ENCODE peak calls at places on chromosomes 2 and 18, in ten cellular contexts. O, W, S, V, E, U, X, K, M and C are unnamed samples.

GRCh38 chr2:148617219-148617618 is 27.3 kb upstream of the EPC2 start:
- DNase-seq in X (no peak), S (no peak), O (no peak), M (no peak), K (no peak), U (no peak), V (no peak), W (no peak), E (no peak), C (no peak)

GRCh38 chr2:84874381-84875212 is 6.3 kb downstream of the TRABD2A start:
- DNase-seq in X (no peak), W (peak; percentile 80), O (no peak), U (no peak), M (peak; percentile 23), V (no peak), S (no peak), E (no peak), K (no peak), C (no peak)

GRCh38 chr18:28150925-28151324 is 26.0 kb downstream of the CDH2 start:
- DNase-seq in S (no peak), W (no peak), M (no peak), V (no peak), U (no peak), O (no peak), X (no peak), E (no peak), K (no peak), C (no peak)

GRCh38 chr2:143564419-143564818 is 435.2 kb downstream of the ARHGAP15 start:
- DNase-seq in S (no peak), M (no peak), U (no peak), K (no peak), X (no peak), V (no peak), O (no peak), E (no peak), W (no peak), C (no peak)

GRCh38 chr2:220513573-220514288 is 886.3 kb downstream of the SLC4A3 start:
- DNase-seq in S (no peak), W (peak; percentile 20), U (no peak), M (peak; percentile 33), X (no peak), V (no peak), O (no peak), K (no peak), E (no peak), C (no peak)

GRCh38 chr18:45054595-45054994 is 373.9 kb downstream of the SETBP1 start:
- DNase-seq in K (no peak), S (no peak), O (no peak), E (no peak), X (no peak), M (no peak), W (no peak), U (no peak), V (no peak), C (no peak)

GRCh38 chr2:236049981-236050380 is 118.2 kb downstream of the GBX2 start:
- DNase-seq in O (no peak), U (no peak), W (no peak), K (no peak), S (no peak), V (no peak), E (no peak), M (no peak), X (no peak), C (no peak)

GRCh38 chr2:5696351-5696740 is 4.2 kb downstream of the SOX11 start:
- DNase-seq in E (no peak), O (no peak), K (no peak), S (no peak), V (peak; percentile 10), M (no peak), W (peak; percentile 27), U (no peak), X (no peak), C (no peak)

GRCh38 chr2:165239826-165240618 is 808 bp downstream of the SCN2A start:
- DNase-seq in X (no peak), O (no peak), S (no peak), W (no peak), U (no peak), E (no peak), V (no peak), K (no peak), M (no peak), C (no peak)

GRCh38 chr2:165238295-165238694 is 919 bp upstream of the SCN2A start:
- DNase-seq in W (peak; percentile 16), S (no peak), K (no peak), X (no peak), M (peak; percentile 4), V (peak; percentile 23), E (peak; percentile 4), U (no peak), O (no peak), C (no peak)

GRCh38 chr2:165240927-165241326 is 1.7 kb downstream of the SCN2A start:
- DNase-seq in E (no peak), W (no peak), U (no peak), O (no peak), M (no peak), X (no peak), K (no peak), V (no peak), S (no peak), C (no peak)

GRCh38 chr2:165239230-165239629 is at the start of gene SCN2A:
- DNase-seq in S (no peak), W (peak; percentile 49), O (no peak), V (peak; percentile 70), K (no peak), M (peak; percentile 35), E (no peak), U (no peak), X (no peak), C (no peak)

GRCh38 chr2:165237056-165237455 is 2.2 kb upstream of the SCN2A start:
- DNase-seq in K (no peak), M (no peak), U (no peak), E (no peak), S (no peak), W (no peak), O (no peak), X (no peak), V (no peak), C (no peak)
- H3K4me1 ChIP-seq in K (no peaks in the 10 kb centered on the region), M (no peaks in the 10 kb centered on the region), U (no peaks in the 10 kb centered on the region), E (no peaks in the 10 kb centered on the region), S (no peaks in the 10 kb centered on the region), W (no peaks in the 10 kb centered on the region), O (no peaks in the 10 kb centered on the region), X (no peaks in the 10 kb centered on the region), V (no peaks in the 10 kb centered on the region), C (no peaks in the 10 kb centered on the region)

GRCh38 chr2:239670463-239671120 is 269.8 kb upstream of the HDAC4 start:
- DNase-seq in U (no peak), W (no peak), S (no peak), K (no peak), E (no peak), O (no peak), V (no peak), M (no peak), X (no peak), C (no peak)

GRCh38 chr2:239669181-239669898 is 268.5 kb upstream of the HDAC4 start:
- DNase-seq in O (no peak), X (no peak), E (no peak), V (no peak), S (no peak), K (no peak), M (no peak), U (no peak), W (no peak), C (no peak)

GRCh38 chr2:239668651-239669050 is 267.8 kb upstream of the HDAC4 start:
- DNase-seq in M (no peak), V (no peak), K (no peak), W (no peak), X (no peak), O (no peak), U (no peak), E (no peak), S (no peak), C (no peak)

GRCh38 chr2:239671471-239671870 is 270.7 kb upstream of the HDAC4 start:
- DNase-seq in V (no peak), O (no peak), E (no peak), U (no peak), M (no peak), W (no peak), S (no peak), K (no peak), X (no peak), C (no peak)

DNA sequence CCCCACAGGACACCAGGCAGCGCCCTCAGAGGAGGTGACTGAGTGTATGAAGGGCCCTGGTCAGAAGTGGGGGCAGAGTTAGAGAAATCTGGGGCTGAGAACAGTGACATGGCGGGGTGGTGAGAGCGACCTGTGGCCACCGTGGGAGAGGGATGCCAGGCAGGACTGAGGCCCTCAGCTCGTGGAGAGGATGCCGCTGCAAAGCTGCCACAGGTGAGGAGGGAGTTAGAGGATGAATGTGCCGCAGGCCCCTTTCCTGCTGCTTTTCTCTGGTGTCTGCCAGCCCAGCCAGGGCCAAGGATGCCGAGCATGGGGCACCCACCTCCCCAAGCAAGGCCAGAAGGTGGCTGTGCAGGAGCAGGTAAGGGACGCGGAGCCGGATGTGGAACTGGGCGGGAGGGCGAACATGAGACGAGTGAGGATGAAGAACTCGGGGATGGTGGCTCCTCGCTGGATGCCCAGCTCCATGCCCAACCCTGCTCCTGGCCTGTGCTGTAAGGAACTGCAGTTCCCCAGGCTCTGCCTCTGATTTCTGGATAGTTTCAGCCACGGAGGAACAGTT is 269.2 kb upstream of the HDAC4 start:
- DNase-seq in U (no peak), E (no peak), K (no peak), W (no peak), M (no peak), X (no peak), S (no peak), V (no peak), O (no peak), C (no peak)
- H3K4me1 ChIP-seq in U (no peaks in the 10 kb centered on the region), E (no peaks in the 10 kb centered on the region), K (no peaks in the 10 kb centered on the region), W (no peaks in the 10 kb centered on the region), M (no peaks in the 10 kb centered on the region), X (no peaks in the 10 kb centered on the region), S (no peaks in the 10 kb centered on the region), V (no peaks in the 10 kb centered on the region), O (peaks cover 14% of the 10 kb centered on the region), C (no peaks in the 10 kb centered on the region)

GRCh38 chr18:59664329-59664728 is 32.9 kb downstream of the CCBE1 start:
- DNase-seq in K (no peak), M (no peak), S (no peak), V (no peak), W (peak; percentile 54), U (no peak), X (no peak), E (no peak), O (no peak), C (no peak)

GRCh38 chr18:59660976-59661743 is 36.1 kb downstream of the CCBE1 start:
- DNase-seq in V (peak; percentile 88), K (no peak), X (no peak), M (peak; percentile 78), O (no peak), E (no peak), W (peak; percentile 69), S (no peak), U (no peak), C (no peak)

GRCh38 chr18:59665057-59666007 is 31.9 kb downstream of the CCBE1 start:
- DNase-seq in W (peak; percentile 57), K (no peak), O (no peak), V (peak; percentile 67), E (no peak), U (no peak), S (no peak), X (no peak), M (no peak), C (no peak)

GRCh38 chr18:59662008-59662701 is 35.1 kb downstream of the CCBE1 start:
- DNase-seq in O (no peak), U (no peak), W (peak; percentile 72), X (no peak), K (no peak), M (peak; percentile 96), S (no peak), V (peak; percentile 46), E (no peak), C (no peak)

GRCh38 chr18:59663096-59663495 is 34.1 kb downstream of the CCBE1 start:
- DNase-seq in E (no peak), M (peak; percentile 40), X (no peak), K (no peak), O (no peak), S (no peak), V (no peak), U (no peak), W (no peak), C (no peak)
- H3K4me1 ChIP-seq in E (no peaks in the 10 kb centered on the region), M (peaks cover 44% of the 10 kb centered on the region), X (no peaks in the 10 kb centered on the region), K (no peaks in the 10 kb centered on the region), O (no peaks in the 10 kb centered on the region), S (no peaks in the 10 kb centered on the region), V (no peaks in the 10 kb centered on the region), U (no peaks in the 10 kb centered on the region), W (peaks cover 31% of the 10 kb centered on the region), C (no peaks in the 10 kb centered on the region)

GRCh38 chr2:109225170-109225775 is 96.3 kb downstream of the SH3RF3 start:
- DNase-seq in E (no peak), X (no peak), S (no peak), V (no peak), O (no peak), W (no peak), U (no peak), M (no peak), K (no peak), C (no peak)
- H3K4me1 ChIP-seq in E (no peaks in the 10 kb centered on the region), X (no peaks in the 10 kb centered on the region), S (peaks cover 5% of the 10 kb centered on the region), V (no peaks in the 10 kb centered on the region), O (no peaks in the 10 kb centered on the region), W (peaks cover 5% of the 10 kb centered on the region), U (no peaks in the 10 kb centered on the region), M (peaks cover 6% of the 10 kb centered on the region), K (no peaks in the 10 kb centered on the region), C (no peaks in the 10 kb centered on the region)